ENCODE peak calls at places on chromosomes 6 and 20, in five cellular contexts. G is pancreas, X is astrocyte, V is thoracic aorta, Q is heart right ventricle. J is an unnamed sample.

GRCh38 chr6:144882425-144882824 is 597.3 kb downstream of the UTRN start:
- DNase-seq in Q (no peak), X (no peak), V (no peak), G (no peak), J (no peak)

GRCh38 chr6:128494440-128494839 is 26.0 kb downstream of the PTPRK start:
- DNase-seq in G (no peak), Q (no peak), V (no peak), X (no peak), J (no peak)

GRCh38 chr6:16868968-16869367 is 107.7 kb upstream of the ATXN1 start:
- DNase-seq in Q (no peak), X (peak; percentile 19), V (no peak), G (no peak), J (no peak)

GRCh38 chr6:40585661-40586269 is 1.4 kb downstream of the LRFN2 start:
- DNase-seq in V (no peak), Q (no peak), X (no peak), G (no peak), J (no peak)

GRCh38 chr20:57048027-57048869 is 218.2 kb downstream of the BMP7 start:
- DNase-seq in X (no peak), Q (no peak), V (no peak), G (no peak), J (no peak)

GRCh38 chr20:63238491-63239126 is 2.9 kb downstream of the BIRC7 start:
- DNase-seq in V (no peak), Q (no peak), X (no peak), G (no peak), J (no peak)

GRCh38 chr6:108165714-108166663 is at the start of gene NR2E1:
- DNase-seq in Q (no peak), X (no peak), V (no peak), G (no peak), J (peak; percentile 7)

GRCh38 chr6:154487367-154488275 is 22.9 kb downstream of the CNKSR3 start:
- DNase-seq in Q (no peak), G (no peak), X (peak; percentile 26), V (no peak), J (no peak)

GRCh38 chr6:141548969-141549368 is 583.8 kb upstream of the GJE1 start:
- DNase-seq in V (no peak), X (peak; percentile 17), G (no peak), Q (no peak), J (peak; percentile 100)

GRCh38 chr20:3420211-3420707 is 12.8 kb upstream of the DNAAF9 start:
- DNase-seq in V (peak; percentile 6), Q (no peak), G (peak; percentile 32), X (no peak), J (peak; percentile 97)

GRCh38 chr6:96156425-96156824 is 140.7 kb downstream of the FUT9 start:
- DNase-seq in X (no peak), G (no peak), Q (no peak), V (no peak), J (no peak)
- H3K4me3 ChIP-seq in X (no peak overlapping the region), G (no peak overlapping the region), Q (no peak overlapping the region), V (no peak overlapping the region), J (no peak overlapping the region)

GRCh38 chr6:168340819-168341218 is 21.2 kb upstream of the DACT2 start:
- DNase-seq in Q (no peak), V (no peak), G (no peak), X (no peak), J (no peak)

GRCh38 chr6:168336967-168337366 is 17.4 kb upstream of the DACT2 start:
- DNase-seq in G (no peak), X (no peak), V (no peak), Q (no peak), J (no peak)

GRCh38 chr6:168341280-168341679 is 21.7 kb upstream of the DACT2 start:
- DNase-seq in G (no peak), V (no peak), X (no peak), Q (no peak), J (no peak)

GRCh38 chr6:168335341-168335740 is 15.8 kb upstream of the DACT2 start:
- DNase-seq in G (no peak), Q (no peak), X (no peak), V (no peak), J (no peak)

GRCh38 chr6:168338777-168339176 is 19.2 kb upstream of the DACT2 start:
- DNase-seq in X (no peak), Q (no peak), G (no peak), V (no peak), J (no peak)
- H3K27me3 ChIP-seq in X (no peaks in the 10 kb centered on the region), Q (peaks cover 20% of the 10 kb centered on the region), G (no peaks in the 10 kb centered on the region), V (no peaks in the 10 kb centered on the region), J (peaks cover 5% of the 10 kb centered on the region)

GRCh38 chr20:38190936-38191371 is 25.9 kb upstream of the TGM2 start:
- DNase-seq in V (no peak), X (no peak), Q (peak; percentile 40), G (no peak), J (no peak)

GRCh38 chr20:38184098-38184497 is 19.0 kb upstream of the TGM2 start:
- DNase-seq in G (no peak), Q (no peak), V (no peak), X (peak; percentile 68), J (peak; percentile 76)

GRCh38 chr20:38186788-38187221 is 21.7 kb upstream of the TGM2 start:
- DNase-seq in Q (no peak), V (no peak), G (no peak), X (peak; percentile 82), J (peak; percentile 90)

GRCh38 chr20:38190166-38190565 is 25.1 kb upstream of the TGM2 start:
- DNase-seq in G (no peak), X (no peak), Q (no peak), V (no peak), J (no peak)

GRCh38 chr20:38187512-38187911 is 22.4 kb upstream of the TGM2 start:
- DNase-seq in G (no peak), V (no peak), Q (no peak), X (no peak), J (peak; percentile 18)
- TF ChIP-seq CTCF in G (no peak), V (peak; percentile 49), Q (no peak), X (no peak), J (peak; percentile 6)

DNA sequence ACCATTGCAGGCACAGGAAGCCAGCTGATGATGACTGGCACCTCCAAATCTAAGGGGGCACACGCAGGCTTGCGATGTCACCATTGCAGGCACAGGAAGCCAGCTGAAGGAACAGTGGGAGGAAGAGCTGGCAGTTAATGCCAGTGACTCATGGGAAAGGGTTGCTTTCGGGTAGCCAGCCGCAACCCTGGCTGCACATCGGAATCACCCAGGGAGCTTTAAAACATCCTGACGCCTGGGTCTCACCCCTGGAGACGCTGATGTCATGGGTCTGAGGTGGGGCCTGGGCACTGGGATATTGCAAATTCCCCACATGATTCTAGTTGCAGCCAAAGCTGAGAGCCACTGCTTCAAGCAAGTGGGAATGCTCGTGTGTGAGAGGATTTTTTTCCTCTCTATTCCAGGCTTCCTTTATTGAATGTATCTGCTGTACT is 16.1 kb upstream of the CCN6 start:
- DNase-seq in G (no peak), Q (peak; percentile 52), X (peak; percentile 97), V (peak; percentile 72), J (peak; percentile 51)
- H3K4me3 ChIP-seq in G (no peak overlapping the region), Q (no peak overlapping the region), X (peak overlapping the region; percentile 42), V (peak overlapping the region; percentile 54), J (no peak overlapping the region)

GRCh38 chr6:24718449-24719124 is 367 bp downstream of the C6orf62 start:
- DNase-seq in X (no peak), G (no peak), Q (no peak), V (no peak), J (no peak)
- H3K27me3 ChIP-seq in X (no peaks in the 10 kb centered on the region), G (no peaks in the 10 kb centered on the region), Q (no peaks in the 10 kb centered on the region), V (no peaks in the 10 kb centered on the region), J (no peaks in the 10 kb centered on the region)

J was measured in bronchial epithelial cell.